ENCODE peak calls at places on chromosome 16, in five cellular contexts. One of them, this sample, is unnamed.
A peak's percentile ranks its signal among the peaks of the same experiment; 100 is the strongest.

GRCh38 chr16:27179500-27180072 is 23.7 kb upstream of the KDM8 start:
- DNase-seq in SJCRH30: peak; percentile 77
- DNase-seq in NCI-H1417 treated with DMSO at 0.1 percent for 48 hours: no peak
- DNase-seq in naive B cell: peak; percentile 81
- DNase-seq in body of pancreas: peak; percentile 93
- DNase-seq in this sample: peak; percentile 53

GRCh38 chr16:79061199-79061598 is 539.3 kb downstream of the MAF start:
- DNase-seq in SJCRH30: no peak
- DNase-seq in NCI-H1417 treated with DMSO at 0.1 percent for 48 hours: no peak
- DNase-seq in naive B cell: no peak
- DNase-seq in body of pancreas: no peak
- DNase-seq in this sample: peak; percentile 38

GRCh38 chr16:85995591-85996461 is 96.9 kb downstream of the IRF8 start:
- DNase-seq in body of pancreas: no peak
- DNase-seq in SJCRH30: peak; percentile 19
- DNase-seq in NCI-H1417 treated with DMSO at 0.1 percent for 48 hours: no peak
- DNase-seq in naive B cell: peak; percentile 70
- DNase-seq in this sample: no peak

GRCh38 chr16:1330260-1330914 is 3.1 kb upstream of the BAIAP3 start:
- DNase-seq in NCI-H1417 treated with DMSO at 0.1 percent for 48 hours: no peak
- DNase-seq in SJCRH30: no peak
- DNase-seq in naive B cell: no peak
- DNase-seq in body of pancreas: no peak
- DNase-seq in this sample: no peak

GRCh38 chr16:78705694-78706093 is 606.2 kb downstream of the WWOX start:
- DNase-seq in naive B cell: peak; percentile 9
- DNase-seq in SJCRH30: peak; percentile 8
- DNase-seq in body of pancreas: no peak
- DNase-seq in NCI-H1417 treated with DMSO at 0.1 percent for 48 hours: no peak
- DNase-seq in this sample: no peak

GRCh38 chr16:3008749-3009088 is 4.0 kb upstream of the CLDN9 start:
- DNase-seq in body of pancreas: no peak
- DNase-seq in SJCRH30: no peak
- DNase-seq in naive B cell: no peak
- DNase-seq in NCI-H1417 treated with DMSO at 0.1 percent for 48 hours: no peak
- DNase-seq in this sample: no peak

GRCh38 chr16:79609861-79610260 is 9.3 kb upstream of the MAF start:
- DNase-seq in body of pancreas: no peak
- DNase-seq in naive B cell: no peak
- DNase-seq in NCI-H1417 treated with DMSO at 0.1 percent for 48 hours: no peak
- DNase-seq in SJCRH30: no peak
- DNase-seq in this sample: peak; percentile 39

GRCh38 chr16:47973552-47973951 is 182.2 kb downstream of the ABCC12 start:
- DNase-seq in naive B cell: no peak
- DNase-seq in SJCRH30: no peak
- DNase-seq in NCI-H1417 treated with DMSO at 0.1 percent for 48 hours: no peak
- DNase-seq in body of pancreas: no peak
- DNase-seq in this sample: no peak

GRCh38 chr16:19085679-19086200 is 18.3 kb downstream of the COQ7 start:
- DNase-seq in naive B cell: no peak
- DNase-seq in NCI-H1417 treated with DMSO at 0.1 percent for 48 hours: no peak
- DNase-seq in body of pancreas: no peak
- DNase-seq in SJCRH30: peak; percentile 34
- DNase-seq in this sample: no peak

GRCh38 chr16:15461376-15461775 is 27.0 kb downstream of the BMERB1 start:
- DNase-seq in NCI-H1417 treated with DMSO at 0.1 percent for 48 hours: no peak
- DNase-seq in body of pancreas: no peak
- DNase-seq in SJCRH30: no peak
- DNase-seq in naive B cell: no peak
- DNase-seq in this sample: no peak

GRCh38 chr16:65099607-65100006 is 22.3 kb downstream of the CDH11 start:
- DNase-seq in NCI-H1417 treated with DMSO at 0.1 percent for 48 hours: no peak
- DNase-seq in body of pancreas: no peak
- DNase-seq in SJCRH30: no peak
- DNase-seq in naive B cell: no peak
- DNase-seq in this sample: no peak

GRCh38 chr16:18792836-18793433 is 2.8 kb upstream of the RPS15A start:
- DNase-seq in naive B cell: no peak
- DNase-seq in NCI-H1417 treated with DMSO at 0.1 percent for 48 hours: no peak
- DNase-seq in SJCRH30: no peak
- DNase-seq in body of pancreas: no peak
- DNase-seq in this sample: no peak

GRCh38 chr16:2535644-2536021 is 2.2 kb upstream of the PDPK1 start:
- DNase-seq in naive B cell: no peak
- DNase-seq in NCI-H1417 treated with DMSO at 0.1 percent for 48 hours: no peak
- DNase-seq in body of pancreas: no peak
- DNase-seq in SJCRH30: peak; percentile 63
- DNase-seq in this sample: peak; percentile 4

GRCh38 chr16:28189237-28189636 is 22.5 kb downstream of the XPO6 start:
- DNase-seq in NCI-H1417 treated with DMSO at 0.1 percent for 48 hours: no peak
- DNase-seq in body of pancreas: no peak
- DNase-seq in SJCRH30: no peak
- DNase-seq in naive B cell: no peak
- DNase-seq in this sample: no peak

GRCh38 chr16:48347191-48347860 is 37.9 kb downstream of the SIAH1 start:
- DNase-seq in naive B cell: no peak
- DNase-seq in SJCRH30: no peak
- DNase-seq in body of pancreas: no peak
- DNase-seq in NCI-H1417 treated with DMSO at 0.1 percent for 48 hours: no peak
- DNase-seq in this sample: peak; percentile 12

GRCh38 chr16:15811778-15812750 is 44.8 kb downstream of the MYH11 start:
- DNase-seq in body of pancreas: peak; percentile 21
- DNase-seq in naive B cell: no peak
- DNase-seq in NCI-H1417 treated with DMSO at 0.1 percent for 48 hours: no peak
- DNase-seq in SJCRH30: peak; percentile 80
- DNase-seq in this sample: no peak

GRCh38 chr16:67098599-67098998 is 11.1 kb upstream of the PHAF1 start:
- DNase-seq in NCI-H1417 treated with DMSO at 0.1 percent for 48 hours: no peak
- DNase-seq in naive B cell: no peak
- DNase-seq in body of pancreas: no peak
- DNase-seq in SJCRH30: no peak
- DNase-seq in this sample: no peak